ENCODE peak calls at places on chromosomes 13 and 19, in nine cellular contexts. One of them, this sample, is unnamed.
A peak's percentile ranks its signal among the peaks of the same experiment; 100 is the strongest.

GRCh38 chr19:57664269-57665127 is 4.2 kb upstream of the ZSCAN4 start:
- DNase-seq in lower leg skin: no peak
- DNase-seq in adipocyte: peak; percentile 76
- DNase-seq in iris pigment epithelial cell: peak; percentile 38
- DNase-seq in pons: peak; percentile 9
- DNase-seq in stimulated activated naive CD4-positive, alpha-beta T cell: no peak
- DNase-seq in colonic mucosa: peak; percentile 47
- DNase-seq in left cardiac atrium: peak; percentile 68
- DNase-seq in stimulated activated CD4-positive, alpha-beta T cell treated with anti-CD3 and anti-CD28 coated beads, Interleukin-15, amount 100 ng/mL, for 24 hours: peak; percentile 23
- DNase-seq in this sample: peak; percentile 78

GRCh38 chr13:52001120-52001731 is 10.0 kb downstream of the ATP7B start:
- DNase-seq in colonic mucosa: no peak
- DNase-seq in stimulated activated CD4-positive, alpha-beta T cell treated with anti-CD3 and anti-CD28 coated beads, Interleukin-15, amount 100 ng/mL, for 24 hours: no peak
- DNase-seq in iris pigment epithelial cell: peak; percentile 42
- DNase-seq in left cardiac atrium: no peak
- DNase-seq in lower leg skin: no peak
- DNase-seq in adipocyte: peak; percentile 71
- DNase-seq in pons: peak; percentile 52
- DNase-seq in stimulated activated naive CD4-positive, alpha-beta T cell: peak; percentile 1
- DNase-seq in this sample: peak; percentile 54

GRCh38 chr19:46980756-46981155 is 38.9 kb upstream of the NPAS1 start:
- DNase-seq in stimulated activated CD4-positive, alpha-beta T cell treated with anti-CD3 and anti-CD28 coated beads, Interleukin-15, amount 100 ng/mL, for 24 hours: no peak
- DNase-seq in adipocyte: no peak
- DNase-seq in left cardiac atrium: no peak
- DNase-seq in pons: no peak
- DNase-seq in stimulated activated naive CD4-positive, alpha-beta T cell: no peak
- DNase-seq in iris pigment epithelial cell: no peak
- DNase-seq in lower leg skin: no peak
- DNase-seq in colonic mucosa: no peak
- DNase-seq in this sample: no peak

GRCh38 chr13:35992964-35993363 is 138.2 kb downstream of the DCLK1 start:
- DNase-seq in adipocyte: peak; percentile 21
- DNase-seq in iris pigment epithelial cell: no peak
- DNase-seq in lower leg skin: no peak
- DNase-seq in colonic mucosa: no peak
- DNase-seq in pons: no peak
- DNase-seq in stimulated activated naive CD4-positive, alpha-beta T cell: no peak
- DNase-seq in stimulated activated CD4-positive, alpha-beta T cell treated with anti-CD3 and anti-CD28 coated beads, Interleukin-15, amount 100 ng/mL, for 24 hours: no peak
- DNase-seq in left cardiac atrium: no peak
- DNase-seq in this sample: no peak

GRCh38 chr19:31114585-31114984 is 234.7 kb downstream of the TSHZ3 start:
- DNase-seq in left cardiac atrium: no peak
- DNase-seq in adipocyte: no peak
- DNase-seq in pons: no peak
- DNase-seq in colonic mucosa: no peak
- DNase-seq in iris pigment epithelial cell: peak; percentile 10
- DNase-seq in lower leg skin: no peak
- DNase-seq in stimulated activated CD4-positive, alpha-beta T cell treated with anti-CD3 and anti-CD28 coated beads, Interleukin-15, amount 100 ng/mL, for 24 hours: no peak
- DNase-seq in stimulated activated naive CD4-positive, alpha-beta T cell: no peak
- DNase-seq in this sample: no peak

GRCh38 chr13:76512676-76513277 is 373.4 kb downstream of the KCTD12 start:
- DNase-seq in left cardiac atrium: no peak
- DNase-seq in stimulated activated CD4-positive, alpha-beta T cell treated with anti-CD3 and anti-CD28 coated beads, Interleukin-15, amount 100 ng/mL, for 24 hours: no peak
- DNase-seq in adipocyte: peak; percentile 91
- DNase-seq in stimulated activated naive CD4-positive, alpha-beta T cell: no peak
- DNase-seq in colonic mucosa: no peak
- DNase-seq in pons: no peak
- DNase-seq in lower leg skin: no peak
- DNase-seq in iris pigment epithelial cell: peak; percentile 99
- DNase-seq in this sample: no peak

GRCh38 chr19:58181902-58182576 is 822 bp upstream of the ZNF274 start:
- DNase-seq in iris pigment epithelial cell: peak; percentile 51
- DNase-seq in lower leg skin: peak; percentile 29
- DNase-seq in pons: no peak
- DNase-seq in stimulated activated naive CD4-positive, alpha-beta T cell: peak; percentile 31
- DNase-seq in adipocyte: peak; percentile 9
- DNase-seq in left cardiac atrium: peak; percentile 36
- DNase-seq in colonic mucosa: peak; percentile 43
- DNase-seq in stimulated activated CD4-positive, alpha-beta T cell treated with anti-CD3 and anti-CD28 coated beads, Interleukin-15, amount 100 ng/mL, for 24 hours: peak; percentile 74
- DNase-seq in this sample: no peak

GRCh38 chr19:51386882-51387520 is 773 bp downstream of the LIM2 start:
- DNase-seq in stimulated activated naive CD4-positive, alpha-beta T cell: no peak
- DNase-seq in pons: no peak
- DNase-seq in left cardiac atrium: no peak
- DNase-seq in iris pigment epithelial cell: no peak
- DNase-seq in adipocyte: no peak
- DNase-seq in colonic mucosa: no peak
- DNase-seq in lower leg skin: no peak
- DNase-seq in stimulated activated CD4-positive, alpha-beta T cell treated with anti-CD3 and anti-CD28 coated beads, Interleukin-15, amount 100 ng/mL, for 24 hours: no peak
- DNase-seq in this sample: no peak

GRCh38 chr19:55537741-55538111 is 793 bp upstream of the SBK2 start:
- DNase-seq in left cardiac atrium: no peak
- DNase-seq in adipocyte: no peak
- DNase-seq in stimulated activated naive CD4-positive, alpha-beta T cell: no peak
- DNase-seq in colonic mucosa: no peak
- DNase-seq in iris pigment epithelial cell: no peak
- DNase-seq in lower leg skin: no peak
- DNase-seq in stimulated activated CD4-positive, alpha-beta T cell treated with anti-CD3 and anti-CD28 coated beads, Interleukin-15, amount 100 ng/mL, for 24 hours: no peak
- DNase-seq in pons: no peak
- DNase-seq in this sample: no peak

GRCh38 chr13:27036236-27036981 is 135.2 kb downstream of the USP12 start:
- DNase-seq in iris pigment epithelial cell: no peak
- DNase-seq in pons: no peak
- DNase-seq in colonic mucosa: no peak
- DNase-seq in stimulated activated naive CD4-positive, alpha-beta T cell: no peak
- DNase-seq in lower leg skin: no peak
- DNase-seq in stimulated activated CD4-positive, alpha-beta T cell treated with anti-CD3 and anti-CD28 coated beads, Interleukin-15, amount 100 ng/mL, for 24 hours: no peak
- DNase-seq in left cardiac atrium: no peak
- DNase-seq in adipocyte: peak; percentile 44
- DNase-seq in this sample: no peak

GRCh38 chr13:112244495-112245177 is 131.5 kb upstream of the SPACA7 start:
- DNase-seq in lower leg skin: no peak
- DNase-seq in stimulated activated CD4-positive, alpha-beta T cell treated with anti-CD3 and anti-CD28 coated beads, Interleukin-15, amount 100 ng/mL, for 24 hours: no peak
- DNase-seq in pons: no peak
- DNase-seq in colonic mucosa: peak; percentile 6
- DNase-seq in left cardiac atrium: no peak
- DNase-seq in stimulated activated naive CD4-positive, alpha-beta T cell: no peak
- DNase-seq in iris pigment epithelial cell: no peak
- DNase-seq in adipocyte: no peak
- DNase-seq in this sample: no peak

GRCh38 chr19:58355215-58355796 is 2.0 kb upstream of the A1BG start:
- DNase-seq in lower leg skin: no peak
- DNase-seq in colonic mucosa: no peak
- DNase-seq in stimulated activated naive CD4-positive, alpha-beta T cell: no peak
- DNase-seq in pons: no peak
- DNase-seq in iris pigment epithelial cell: no peak
- DNase-seq in left cardiac atrium: no peak
- DNase-seq in stimulated activated CD4-positive, alpha-beta T cell treated with anti-CD3 and anti-CD28 coated beads, Interleukin-15, amount 100 ng/mL, for 24 hours: no peak
- DNase-seq in adipocyte: no peak
- DNase-seq in this sample: no peak

GRCh38 chr19:32563761-32564160 is 17.2 kb upstream of the PDCD5 start:
- DNase-seq in adipocyte: no peak
- DNase-seq in left cardiac atrium: no peak
- DNase-seq in iris pigment epithelial cell: no peak
- DNase-seq in pons: no peak
- DNase-seq in stimulated activated naive CD4-positive, alpha-beta T cell: no peak
- DNase-seq in stimulated activated CD4-positive, alpha-beta T cell treated with anti-CD3 and anti-CD28 coated beads, Interleukin-15, amount 100 ng/mL, for 24 hours: no peak
- DNase-seq in lower leg skin: no peak
- DNase-seq in colonic mucosa: no peak
- DNase-seq in this sample: no peak

GRCh38 chr13:45670481-45670880 is 31.6 kb upstream of the CBY2 start:
- DNase-seq in adipocyte: no peak
- DNase-seq in stimulated activated naive CD4-positive, alpha-beta T cell: no peak
- DNase-seq in iris pigment epithelial cell: no peak
- DNase-seq in stimulated activated CD4-positive, alpha-beta T cell treated with anti-CD3 and anti-CD28 coated beads, Interleukin-15, amount 100 ng/mL, for 24 hours: no peak
- DNase-seq in lower leg skin: no peak
- DNase-seq in left cardiac atrium: no peak
- DNase-seq in colonic mucosa: no peak
- DNase-seq in pons: no peak
- DNase-seq in this sample: no peak

GRCh38 chr13:97191615-97192014 is 30.5 kb upstream of the MBNL2 start:
- DNase-seq in iris pigment epithelial cell: no peak
- DNase-seq in stimulated activated CD4-positive, alpha-beta T cell treated with anti-CD3 and anti-CD28 coated beads, Interleukin-15, amount 100 ng/mL, for 24 hours: no peak
- DNase-seq in lower leg skin: no peak
- DNase-seq in left cardiac atrium: no peak
- DNase-seq in colonic mucosa: no peak
- DNase-seq in adipocyte: no peak
- DNase-seq in pons: peak; percentile 68
- DNase-seq in stimulated activated naive CD4-positive, alpha-beta T cell: no peak
- DNase-seq in this sample: no peak

GRCh38 chr13:108155185-108156106 is 59.9 kb downstream of the LIG4 start:
- DNase-seq in iris pigment epithelial cell: peak; percentile 50
- DNase-seq in left cardiac atrium: peak; percentile 38
- DNase-seq in pons: peak; percentile 40
- DNase-seq in lower leg skin: no peak
- DNase-seq in stimulated activated naive CD4-positive, alpha-beta T cell: peak; percentile 19
- DNase-seq in stimulated activated CD4-positive, alpha-beta T cell treated with anti-CD3 and anti-CD28 coated beads, Interleukin-15, amount 100 ng/mL, for 24 hours: peak; percentile 67
- DNase-seq in adipocyte: peak; percentile 80
- DNase-seq in colonic mucosa: peak; percentile 77
- DNase-seq in this sample: peak; percentile 75

GRCh38 chr13:46182491-46182877 is 507 bp upstream of the LCP1 start:
- DNase-seq in stimulated activated CD4-positive, alpha-beta T cell treated with anti-CD3 and anti-CD28 coated beads, Interleukin-15, amount 100 ng/mL, for 24 hours: no peak
- DNase-seq in stimulated activated naive CD4-positive, alpha-beta T cell: no peak
- DNase-seq in colonic mucosa: no peak
- DNase-seq in pons: no peak
- DNase-seq in adipocyte: no peak
- DNase-seq in left cardiac atrium: no peak
- DNase-seq in lower leg skin: no peak
- DNase-seq in iris pigment epithelial cell: no peak
- DNase-seq in this sample: no peak

GRCh38 chr19:4815426-4816387 is 15.8 kb downstream of the TICAM1 start:
- DNase-seq in iris pigment epithelial cell: peak; percentile 91
- DNase-seq in adipocyte: peak; percentile 96
- DNase-seq in left cardiac atrium: peak; percentile 93
- DNase-seq in stimulated activated naive CD4-positive, alpha-beta T cell: peak; percentile 62
- DNase-seq in pons: peak; percentile 97
- DNase-seq in colonic mucosa: peak; percentile 94
- DNase-seq in stimulated activated CD4-positive, alpha-beta T cell treated with anti-CD3 and anti-CD28 coated beads, Interleukin-15, amount 100 ng/mL, for 24 hours: peak; percentile 88
- DNase-seq in lower leg skin: peak; percentile 92
- DNase-seq in this sample: peak; percentile 93

GRCh38 chr19:1997353-1998233 is 17.9 kb downstream of the BTBD2 start:
- DNase-seq in iris pigment epithelial cell: no peak
- DNase-seq in stimulated activated naive CD4-positive, alpha-beta T cell: no peak
- DNase-seq in stimulated activated CD4-positive, alpha-beta T cell treated with anti-CD3 and anti-CD28 coated beads, Interleukin-15, amount 100 ng/mL, for 24 hours: no peak
- DNase-seq in lower leg skin: no peak
- DNase-seq in colonic mucosa: no peak
- DNase-seq in left cardiac atrium: no peak
- DNase-seq in adipocyte: no peak
- DNase-seq in pons: no peak
- DNase-seq in this sample: no peak

GRCh38 chr19:33177417-33177976 is 16.6 kb upstream of the LRP3 start:
- DNase-seq in stimulated activated CD4-positive, alpha-beta T cell treated with anti-CD3 and anti-CD28 coated beads, Interleukin-15, amount 100 ng/mL, for 24 hours: no peak
- DNase-seq in iris pigment epithelial cell: no peak
- DNase-seq in stimulated activated naive CD4-positive, alpha-beta T cell: no peak
- DNase-seq in lower leg skin: no peak
- DNase-seq in colonic mucosa: no peak
- DNase-seq in left cardiac atrium: no peak
- DNase-seq in adipocyte: no peak
- DNase-seq in pons: no peak
- DNase-seq in this sample: peak; percentile 86

GRCh38 chr19:42051166-42052115 is 18.6 kb downstream of the GRIK5 start:
- DNase-seq in colonic mucosa: no peak
- DNase-seq in stimulated activated CD4-positive, alpha-beta T cell treated with anti-CD3 and anti-CD28 coated beads, Interleukin-15, amount 100 ng/mL, for 24 hours: peak; percentile 43
- DNase-seq in stimulated activated naive CD4-positive, alpha-beta T cell: no peak
- DNase-seq in left cardiac atrium: no peak
- DNase-seq in iris pigment epithelial cell: peak; percentile 10
- DNase-seq in pons: no peak
- DNase-seq in lower leg skin: peak; percentile 72
- DNase-seq in adipocyte: no peak
- DNase-seq in this sample: peak; percentile 40

GRCh38 chr13:52359534-52359933 is 46.4 kb downstream of the THSD1 start:
- DNase-seq in iris pigment epithelial cell: no peak
- DNase-seq in stimulated activated CD4-positive, alpha-beta T cell treated with anti-CD3 and anti-CD28 coated beads, Interleukin-15, amount 100 ng/mL, for 24 hours: no peak
- DNase-seq in adipocyte: peak; percentile 69
- DNase-seq in pons: no peak
- DNase-seq in lower leg skin: no peak
- DNase-seq in colonic mucosa: no peak
- DNase-seq in stimulated activated naive CD4-positive, alpha-beta T cell: no peak
- DNase-seq in left cardiac atrium: no peak
- DNase-seq in this sample: peak; percentile 49

GRCh38 chr13:48489666-48490065 is 43.2 kb downstream of the RCBTB2 start:
- DNase-seq in lower leg skin: no peak
- DNase-seq in iris pigment epithelial cell: no peak
- DNase-seq in left cardiac atrium: no peak
- DNase-seq in pons: no peak
- DNase-seq in colonic mucosa: no peak
- DNase-seq in stimulated activated CD4-positive, alpha-beta T cell treated with anti-CD3 and anti-CD28 coated beads, Interleukin-15, amount 100 ng/mL, for 24 hours: no peak
- DNase-seq in stimulated activated naive CD4-positive, alpha-beta T cell: no peak
- DNase-seq in adipocyte: no peak
- DNase-seq in this sample: no peak

GRCh38 chr19:42123765-42124164 is 8.5 kb downstream of the POU2F2 start:
- DNase-seq in pons: no peak
- DNase-seq in colonic mucosa: no peak
- DNase-seq in left cardiac atrium: no peak
- DNase-seq in iris pigment epithelial cell: no peak
- DNase-seq in adipocyte: no peak
- DNase-seq in stimulated activated naive CD4-positive, alpha-beta T cell: no peak
- DNase-seq in stimulated activated CD4-positive, alpha-beta T cell treated with anti-CD3 and anti-CD28 coated beads, Interleukin-15, amount 100 ng/mL, for 24 hours: no peak
- DNase-seq in lower leg skin: no peak
- DNase-seq in this sample: no peak

GRCh38 chr19:54456423-54457373 is 6.9 kb downstream of the LENG9 start:
- DNase-seq in pons: no peak
- DNase-seq in colonic mucosa: no peak
- DNase-seq in adipocyte: no peak
- DNase-seq in left cardiac atrium: no peak
- DNase-seq in stimulated activated CD4-positive, alpha-beta T cell treated with anti-CD3 and anti-CD28 coated beads, Interleukin-15, amount 100 ng/mL, for 24 hours: no peak
- DNase-seq in lower leg skin: no peak
- DNase-seq in iris pigment epithelial cell: no peak
- DNase-seq in stimulated activated naive CD4-positive, alpha-beta T cell: no peak
- DNase-seq in this sample: peak; percentile 5

GRCh38 chr13:32726374-32727037 is 140.3 kb downstream of the PDS5B start:
- DNase-seq in stimulated activated naive CD4-positive, alpha-beta T cell: no peak
- DNase-seq in iris pigment epithelial cell: peak; percentile 74
- DNase-seq in lower leg skin: no peak
- DNase-seq in colonic mucosa: no peak
- DNase-seq in stimulated activated CD4-positive, alpha-beta T cell treated with anti-CD3 and anti-CD28 coated beads, Interleukin-15, amount 100 ng/mL, for 24 hours: no peak
- DNase-seq in adipocyte: no peak
- DNase-seq in left cardiac atrium: no peak
- DNase-seq in pons: no peak
- DNase-seq in this sample: peak; percentile 8

GRCh38 chr19:6967962-6968361 is 53.3 kb downstream of the MBD3L2B start:
- DNase-seq in pons: peak; percentile 37
- DNase-seq in adipocyte: no peak
- DNase-seq in iris pigment epithelial cell: no peak
- DNase-seq in lower leg skin: no peak
- DNase-seq in stimulated activated naive CD4-positive, alpha-beta T cell: no peak
- DNase-seq in colonic mucosa: no peak
- DNase-seq in stimulated activated CD4-positive, alpha-beta T cell treated with anti-CD3 and anti-CD28 coated beads, Interleukin-15, amount 100 ng/mL, for 24 hours: no peak
- DNase-seq in left cardiac atrium: no peak
- DNase-seq in this sample: no peak

GRCh38 chr13:33610471-33611015 is 207.4 kb upstream of the RFC3 start:
- DNase-seq in colonic mucosa: peak; percentile 23
- DNase-seq in pons: peak; percentile 80
- DNase-seq in lower leg skin: no peak
- DNase-seq in adipocyte: no peak
- DNase-seq in stimulated activated CD4-positive, alpha-beta T cell treated with anti-CD3 and anti-CD28 coated beads, Interleukin-15, amount 100 ng/mL, for 24 hours: peak; percentile 71
- DNase-seq in left cardiac atrium: peak; percentile 82
- DNase-seq in stimulated activated naive CD4-positive, alpha-beta T cell: no peak
- DNase-seq in iris pigment epithelial cell: peak; percentile 16
- DNase-seq in this sample: no peak

GRCh38 chr13:91459485-91459884 is 61.1 kb downstream of the GPC5 start:
- DNase-seq in stimulated activated CD4-positive, alpha-beta T cell treated with anti-CD3 and anti-CD28 coated beads, Interleukin-15, amount 100 ng/mL, for 24 hours: no peak
- DNase-seq in colonic mucosa: no peak
- DNase-seq in iris pigment epithelial cell: no peak
- DNase-seq in stimulated activated naive CD4-positive, alpha-beta T cell: no peak
- DNase-seq in pons: peak; percentile 13
- DNase-seq in lower leg skin: no peak
- DNase-seq in left cardiac atrium: no peak
- DNase-seq in adipocyte: no peak
- DNase-seq in this sample: no peak

GRCh38 chr13:100733261-100733660 is 58.7 kb upstream of the TMTC4 start:
- DNase-seq in pons: no peak
- DNase-seq in stimulated activated naive CD4-positive, alpha-beta T cell: no peak
- DNase-seq in stimulated activated CD4-positive, alpha-beta T cell treated with anti-CD3 and anti-CD28 coated beads, Interleukin-15, amount 100 ng/mL, for 24 hours: no peak
- DNase-seq in iris pigment epithelial cell: no peak
- DNase-seq in colonic mucosa: no peak
- DNase-seq in adipocyte: no peak
- DNase-seq in left cardiac atrium: no peak
- DNase-seq in lower leg skin: no peak
- DNase-seq in this sample: no peak

GRCh38 chr13:33524086-33524485 is 238.5 kb upstream of the STARD13 start:
- DNase-seq in stimulated activated naive CD4-positive, alpha-beta T cell: no peak
- DNase-seq in iris pigment epithelial cell: peak; percentile 89
- DNase-seq in pons: no peak
- DNase-seq in lower leg skin: no peak
- DNase-seq in stimulated activated CD4-positive, alpha-beta T cell treated with anti-CD3 and anti-CD28 coated beads, Interleukin-15, amount 100 ng/mL, for 24 hours: no peak
- DNase-seq in adipocyte: peak; percentile 84
- DNase-seq in colonic mucosa: no peak
- DNase-seq in left cardiac atrium: no peak
- DNase-seq in this sample: no peak

This sample was measured in hepatocyte.